ENCODE peak calls at places on chromosomes 7 and 10, in five cellular contexts. Z, K, D, L and B are unnamed samples.

GRCh38 chr10:75507469-75507868 is 76.0 kb downstream of the LRMDA start:
- DNase-seq in Z (no peak), K (no peak), D (no peak), L (no peak), B (no peak)

GRCh38 chr10:67780759-67781538 is 57.0 kb downstream of the DNAJC12 start:
- DNase-seq in Z (no peak), K (no peak), D (no peak), L (no peak), B (no peak)

GRCh38 chr7:117347480-117347879 is 24.6 kb upstream of the WNT2 start:
- DNase-seq in Z (no peak), K (no peak), D (no peak), L (no peak), B (no peak)

GRCh38 chr7:101172005-101172853 is 6.9 kb upstream of the VGF start:
- DNase-seq in Z (no peak), K (no peak), D (no peak), L (no peak), B (no peak)

GRCh38 chr7:27203378-27203953 is 3.6 kb upstream of the HOXA13 start:
- DNase-seq in Z (no peak), K (no peak), D (no peak), L (no peak), B (no peak)

GRCh38 chr10:123462760-123463159 is 203.4 kb upstream of the GPR26 start:
- DNase-seq in Z (no peak), K (no peak), D (no peak), L (no peak), B (no peak)

GRCh38 chr10:30058570-30059132 is 735 bp downstream of the JCAD start:
- DNase-seq in Z (no peak), K (no peak), D (no peak), L (no peak), B (peak)

GRCh38 chr10:80191589-80192270 is 13.6 kb downstream of the ANXA11 start:
- DNase-seq in Z (no peak), K (peak), D (no peak), L (peak), B (no peak)

GRCh38 chr10:29922904-29923303 is 136.5 kb downstream of the JCAD start:
- DNase-seq in Z (no peak), K (no peak), D (no peak), L (no peak), B (peak)

GRCh38 chr7:140027866-140028265 is 34.9 kb downstream of the PARP12 start:
- DNase-seq in Z (no peak), K (no peak), D (no peak), L (no peak), B (no peak)

GRCh38 chr7:8605227-8605626 is 171.8 kb downstream of the NXPH1 start:
- DNase-seq in Z (no peak), K (no peak), D (no peak), L (no peak), B (no peak)

GRCh38 chr7:36261019-36261754 is 108.1 kb downstream of the EEPD1 start:
- DNase-seq in Z (no peak), K (no peak), D (no peak), L (no peak), B (no peak)

GRCh38 chr7:94620703-94621118 is 35.2 kb downstream of the SGCE start:
- DNase-seq in Z (peak), K (peak), D (peak), L (peak), B (peak)